ENCODE peak calls at places on chromosomes 2 and 18, in eight cellular contexts. C is GM23338, W is transverse colon, L is spleen, H is breast epithelium, P is sigmoid colon, F is HCT116, X is GM12878. R is an unnamed sample.

GRCh38 chr2:26735096-26735495 is 29.0 kb upstream of the SLC35F6 start:
- DNase-seq in C (no peak), W (no peak), L (peak; percentile 50), H (no peak), P (no peak), F (no peak), X (no peak), R (no peak)

GRCh38 chr2:102942098-102942497 is 180.3 kb downstream of the TMEM182 start:
- DNase-seq in C (no peak), W (no peak), L (no peak), H (no peak), P (no peak), F (no peak), X (no peak), R (no peak)

GRCh38 chr2:223901854-223902253 is 43.3 kb downstream of the WDFY1 start:
- DNase-seq in C (no peak), W (no peak), L (no peak), H (no peak), P (no peak), F (no peak), X (no peak), R (no peak)

GRCh38 chr2:6922201-6922656 is 5.0 kb downstream of the RNF144A start:
- DNase-seq in C (peak; percentile 42), W (no peak), L (no peak), H (no peak), P (no peak), F (no peak), X (no peak), R (no peak)

GRCh38 chr2:132690664-132691303 is 20.8 kb upstream of the LYPD1 start:
- DNase-seq in C (no peak), W (no peak), L (no peak), H (no peak), P (no peak), F (no peak), X (no peak), R (no peak)

GRCh38 chr2:64819774-64820688 is 166.3 kb upstream of the SERTAD2 start:
- DNase-seq in C (no peak), W (peak; percentile 32), L (no peak), H (no peak), P (no peak), F (no peak), X (peak; percentile 78), R (no peak)

GRCh38 chr2:230735884-230736283 is 23.2 kb downstream of the CAB39 start:
- DNase-seq in C (no peak), W (no peak), L (no peak), H (no peak), P (no peak), F (no peak), X (no peak), R (no peak)

GRCh38 chr2:111919794-111920608 is 21.6 kb downstream of the MERTK start:
- DNase-seq in C (no peak), W (peak; percentile 81), L (peak; percentile 77), H (peak; percentile 26), P (peak; percentile 74), F (no peak), X (no peak), R (no peak)

GRCh38 chr2:136247204-136247990 is 129.4 kb upstream of the CXCR4 start:
- DNase-seq in C (no peak), W (no peak), L (no peak), H (no peak), P (no peak), F (no peak), X (no peak), R (no peak)

GRCh38 chr18:43904209-43904837 is 627.0 kb upstream of the SYT4 start:
- DNase-seq in C (no peak), W (no peak), L (no peak), H (no peak), P (no peak), F (no peak), X (no peak), R (no peak)

GRCh38 chr2:33476793-33477190 is 343 bp downstream of the RASGRP3 start:
- DNase-seq in C (no peak), W (no peak), L (no peak), H (no peak), P (no peak), F (no peak), X (no peak), R (no peak)

GRCh38 chr2:201580486-201580885 is 62.8 kb downstream of the TMEM237 start:
- DNase-seq in C (no peak), W (no peak), L (no peak), H (no peak), P (no peak), F (no peak), X (no peak), R (no peak)

GRCh38 chr2:37920570-37920969 is 4.5 kb upstream of the RMDN2 start:
- DNase-seq in C (no peak), W (no peak), L (no peak), H (no peak), P (no peak), F (no peak), X (no peak), R (no peak)

GRCh38 chr2:147792966-147793617 is 51.7 kb upstream of the ACVR2A start:
- DNase-seq in C (no peak), W (no peak), L (no peak), H (no peak), P (no peak), F (no peak), X (no peak), R (no peak)

GRCh38 chr2:64730551-64731305 is 77.0 kb upstream of the SERTAD2 start:
- DNase-seq in C (no peak), W (peak; percentile 67), L (peak; percentile 82), H (peak; percentile 58), P (peak; percentile 89), F (no peak), X (peak; percentile 69), R (no peak)

GRCh38 chr2:8282858-8283252 is 399.0 kb upstream of the ID2 start:
- DNase-seq in C (no peak), W (no peak), L (no peak), H (no peak), P (no peak), F (no peak), X (no peak), R (no peak)

GRCh38 chr2:190405069-190405468 is 3.1 kb upstream of the MFSD6 start:
- DNase-seq in C (no peak), W (no peak), L (no peak), H (no peak), P (no peak), F (no peak), X (no peak), R (no peak)

GRCh38 chr18:48817021-48817461 is 133.7 kb downstream of the SMAD7 start:
- DNase-seq in C (no peak), W (peak; percentile 5), L (peak; percentile 73), H (no peak), P (peak; percentile 49), F (no peak), X (no peak), R (peak; percentile 57)

GRCh38 chr2:86283461-86284030 is 53.9 kb downstream of the REEP1 start:
- DNase-seq in C (no peak), W (no peak), L (no peak), H (no peak), P (no peak), F (no peak), X (no peak), R (no peak)

GRCh38 chr18:51164327-51165290 is 32.9 kb downstream of the MEX3C start:
- DNase-seq in C (peak; percentile 49), W (no peak), L (no peak), H (peak; percentile 80), P (no peak), F (no peak), X (no peak), R (no peak)
- H3K4me1 ChIP-seq in C (peaks cover 16% of the 10 kb centered on the region), W (no peaks in the 10 kb centered on the region), L (peaks cover 21% of the 10 kb centered on the region), H (no peaks in the 10 kb centered on the region), P (no peaks in the 10 kb centered on the region), F (no peaks in the 10 kb centered on the region), X (peaks cover 3% of the 10 kb centered on the region), R (peaks cover 4% of the 10 kb centered on the region)

GRCh38 chr2:47065771-47066380 is 89.2 kb downstream of the STPG4 start:
- DNase-seq in C (peak; percentile 34), W (peak; percentile 60), L (no peak), H (no peak), P (no peak), F (no peak), X (no peak), R (no peak)
- TF ChIP-seq POLR2AphosphoS5 in C (no peak), W (peak; percentile 34), L (no peak), H (no peak), P (peak; percentile 19), F (no peak), X (no peak), R (no peak)

GRCh38 chr2:70369082-70369481 is 67.2 kb upstream of the FAM136A start:
- DNase-seq in C (no peak), W (no peak), L (no peak), H (no peak), P (no peak), F (no peak), X (no peak), R (no peak)
- TF ChIP-seq CTCF in C (no peak), W (no peak), L (no peak), H (no peak), P (no peak), F (no peak), X (no peak), R (no peak)

GRCh38 chr2:11133936-11134320 is 21.3 kb upstream of the SLC66A3 start:
- DNase-seq in C (no peak), W (no peak), L (peak; percentile 58), H (no peak), P (no peak), F (no peak), X (no peak), R (no peak)

GRCh38 chr2:11129598-11130449 is 25.4 kb upstream of the SLC66A3 start:
- DNase-seq in C (peak; percentile 93), W (peak; percentile 87), L (peak; percentile 94), H (peak; percentile 48), P (no peak), F (peak; percentile 65), X (no peak), R (no peak)

GRCh38 chr2:11132036-11132671 is 23.1 kb upstream of the SLC66A3 start:
- DNase-seq in C (no peak), W (no peak), L (peak; percentile 65), H (no peak), P (peak; percentile 46), F (no peak), X (no peak), R (no peak)

GRCh38 chr2:11133238-11133935 is 21.9 kb upstream of the SLC66A3 start:
- DNase-seq in C (peak; percentile 56), W (no peak), L (peak; percentile 86), H (no peak), P (peak; percentile 65), F (no peak), X (no peak), R (no peak)

DNA sequence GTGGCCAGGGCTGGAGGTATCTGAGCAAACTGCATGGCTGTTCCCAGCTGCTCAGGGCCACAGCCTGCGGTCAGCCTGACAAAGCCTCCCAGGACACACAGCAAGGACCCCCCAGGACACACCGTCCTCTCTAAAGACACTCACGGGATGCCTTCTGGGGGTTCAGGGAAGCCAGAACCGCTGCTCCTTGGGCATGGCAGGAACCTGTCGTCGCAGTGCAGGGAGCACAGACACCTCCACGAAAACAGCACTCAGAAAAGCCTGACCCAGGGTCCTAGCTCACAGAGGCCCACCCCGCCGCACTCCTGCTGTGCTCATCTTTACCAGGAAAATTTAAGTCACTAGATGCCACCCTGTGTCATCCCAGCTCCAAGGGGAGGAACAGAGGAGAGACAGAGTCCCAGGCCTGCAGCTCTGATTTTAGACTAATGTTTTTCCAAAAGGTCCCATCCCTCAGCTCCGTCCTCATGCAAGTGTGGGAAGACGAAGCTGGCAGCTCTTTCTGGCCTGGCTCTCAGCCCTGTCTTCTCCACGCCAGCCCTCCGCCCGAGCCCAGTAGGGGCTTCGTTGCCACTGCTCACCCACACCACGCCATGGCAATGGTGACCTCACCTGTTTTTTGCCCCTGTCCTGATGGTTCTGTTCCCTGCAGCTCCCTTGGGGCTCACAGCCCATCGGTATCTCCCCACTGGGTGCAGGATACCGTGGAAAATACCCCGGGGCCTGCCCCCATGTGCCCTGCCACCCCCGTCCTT is 23.9 kb upstream of the SLC66A3 start:
- DNase-seq in C (no peak), W (no peak), L (peak; percentile 73), H (no peak), P (peak; percentile 41), F (no peak), X (no peak), R (no peak)
- H3K4me1 ChIP-seq in C (peaks cover 9% of the 10 kb centered on the region), W (peaks cover 16% of the 10 kb centered on the region), L (peaks cover 44% of the 10 kb centered on the region), H (peaks cover 8% of the 10 kb centered on the region), P (no peaks in the 10 kb centered on the region), F (peaks cover 9% of the 10 kb centered on the region), X (peaks cover 8% of the 10 kb centered on the region), R (peaks cover 34% of the 10 kb centered on the region)

R was measured in suprapubic skin.